ENCODE peak calls at places on chromosome 22, in six cellular contexts. P is endothelial cell, J is fibroblast of lung, H is GM23338, E is left ventricle myocardium inferior, L is right atrium auricular region. F is an unnamed sample.

GRCh38 chr22:35376728-35377472 is 4.0 kb upstream of the HMOX1 start:
- DNase-seq in P (peak), J (peak), H (peak), E (peak), L (peak), F (peak)

GRCh38 chr22:19523240-19524169 is 705 bp downstream of the CLDN5 start:
- DNase-seq in P (peak), J (peak), H (peak), E (no peak), L (no peak), F (no peak)

GRCh38 chr22:35443790-35444684 is 44.1 kb downstream of the MCM5 start:
- DNase-seq in P (no peak), J (no peak), H (no peak), E (no peak), L (no peak), F (no peak)

GRCh38 chr22:19802001-19802880 is 41.7 kb downstream of the TBX1 start:
- DNase-seq in P (no peak), J (no peak), H (no peak), E (peak), L (no peak), F (no peak)

GRCh38 chr22:46737105-46737975 is 712 bp downstream of the CERK start:
- DNase-seq in P (peak), J (peak), H (peak), E (peak), L (no peak), F (peak)

GRCh38 chr22:39309364-39309861 is 10.0 kb downstream of the RPL3 start:
- DNase-seq in P (no peak), J (no peak), H (peak), E (no peak), L (peak), F (no peak)

GRCh38 chr22:21855715-21856114 is 11.7 kb downstream of the MAPK1 start:
- DNase-seq in P (no peak), J (no peak), H (no peak), E (no peak), L (no peak), F (no peak)

GRCh38 chr22:23068832-23069385 is 1.4 kb upstream of the GNAZ start:
- DNase-seq in P (no peak), J (no peak), H (no peak), E (no peak), L (no peak), F (no peak)

GRCh38 chr22:49810363-49811013 is 17.2 kb downstream of the BRD1 start:
- DNase-seq in P (no peak), J (peak), H (no peak), E (no peak), L (no peak), F (no peak)

GRCh38 chr22:19199479-19199878 is 20.9 kb upstream of the SLC25A1 start:
- DNase-seq in P (no peak), J (no peak), H (no peak), E (no peak), L (no peak), F (no peak)

GRCh38 chr22:40594346-40594745 is 42.2 kb downstream of the MRTFA start:
- DNase-seq in P (no peak), J (no peak), H (no peak), E (no peak), L (no peak), F (no peak)

GRCh38 chr22:19766506-19767426 is 6.2 kb downstream of the TBX1 start:
- DNase-seq in P (peak), J (no peak), H (peak), E (peak), L (peak), F (no peak)

GRCh38 chr22:39343259-39344045 is 6.3 kb upstream of the SYNGR1 start:
- DNase-seq in P (peak), J (peak), H (peak), E (peak), L (no peak), F (peak)

GRCh38 chr22:27986459-27986858 is 67.4 kb upstream of the PITPNB start:
- DNase-seq in P (no peak), J (no peak), H (no peak), E (no peak), L (peak), F (no peak)

GRCh38 chr22:47213571-47214230 is 451.3 kb downstream of the TBC1D22A start:
- DNase-seq in P (no peak), J (no peak), H (peak), E (no peak), L (no peak), F (peak)

GRCh38 chr22:46934746-46935491 is 172.5 kb downstream of the TBC1D22A start:
- DNase-seq in P (no peak), J (peak), H (no peak), E (no peak), L (peak), F (no peak)

GRCh38 chr22:23523746-23524145 is 56.3 kb downstream of the IGLL1 start:
- DNase-seq in P (no peak), J (no peak), H (no peak), E (no peak), L (no peak), F (no peak)

GRCh38 chr22:33866521-33866920 is 53.8 kb downstream of the LARGE1 start:
- DNase-seq in P (no peak), J (no peak), H (no peak), E (no peak), L (no peak), F (no peak)

GRCh38 chr22:39814899-39815298 is 78.7 kb downstream of the ENTHD1 start:
- DNase-seq in P (no peak), J (peak), H (no peak), E (no peak), L (no peak), F (no peak)

GRCh38 chr22:20494978-20495860 is at the start of gene KLHL22:
- DNase-seq in P (peak), J (peak), H (peak), E (no peak), L (no peak), F (peak)

GRCh38 chr22:41216984-41217383 is 11.9 kb downstream of the L3MBTL2 start:
- DNase-seq in P (no peak), J (no peak), H (no peak), E (no peak), L (no peak), F (no peak)

GRCh38 chr22:50269573-50270301 is 443 bp downstream of the MAPK11 start:
- DNase-seq in P (no peak), J (peak), H (no peak), E (peak), L (no peak), F (no peak)

GRCh38 chr22:23754980-23755636 is 883 bp upstream of the VPREB3 start:
- DNase-seq in P (no peak), J (no peak), H (no peak), E (no peak), L (no peak), F (no peak)

GRCh38 chr22:47192651-47193437 is 430.4 kb downstream of the TBC1D22A start:
- DNase-seq in P (no peak), J (no peak), H (no peak), E (no peak), L (peak), F (no peak)

GRCh38 chr22:40487663-40488249 is 117.4 kb downstream of the SGSM3 start:
- DNase-seq in P (no peak), J (peak), H (peak), E (no peak), L (no peak), F (no peak)

GRCh38 chr22:39481054-39481453 is 21.0 kb upstream of the MIEF1 start:
- DNase-seq in P (no peak), J (peak), H (no peak), E (no peak), L (no peak), F (no peak)

GRCh38 chr22:19875531-19876313 is 21.0 kb upstream of the GNB1L start:
- DNase-seq in P (no peak), J (no peak), H (no peak), E (peak), L (no peak), F (no peak)

GRCh38 chr22:49021097-49021925 is 806.4 kb downstream of the BRD1 start:
- DNase-seq in P (no peak), J (no peak), H (no peak), E (no peak), L (no peak), F (no peak)

DNA sequence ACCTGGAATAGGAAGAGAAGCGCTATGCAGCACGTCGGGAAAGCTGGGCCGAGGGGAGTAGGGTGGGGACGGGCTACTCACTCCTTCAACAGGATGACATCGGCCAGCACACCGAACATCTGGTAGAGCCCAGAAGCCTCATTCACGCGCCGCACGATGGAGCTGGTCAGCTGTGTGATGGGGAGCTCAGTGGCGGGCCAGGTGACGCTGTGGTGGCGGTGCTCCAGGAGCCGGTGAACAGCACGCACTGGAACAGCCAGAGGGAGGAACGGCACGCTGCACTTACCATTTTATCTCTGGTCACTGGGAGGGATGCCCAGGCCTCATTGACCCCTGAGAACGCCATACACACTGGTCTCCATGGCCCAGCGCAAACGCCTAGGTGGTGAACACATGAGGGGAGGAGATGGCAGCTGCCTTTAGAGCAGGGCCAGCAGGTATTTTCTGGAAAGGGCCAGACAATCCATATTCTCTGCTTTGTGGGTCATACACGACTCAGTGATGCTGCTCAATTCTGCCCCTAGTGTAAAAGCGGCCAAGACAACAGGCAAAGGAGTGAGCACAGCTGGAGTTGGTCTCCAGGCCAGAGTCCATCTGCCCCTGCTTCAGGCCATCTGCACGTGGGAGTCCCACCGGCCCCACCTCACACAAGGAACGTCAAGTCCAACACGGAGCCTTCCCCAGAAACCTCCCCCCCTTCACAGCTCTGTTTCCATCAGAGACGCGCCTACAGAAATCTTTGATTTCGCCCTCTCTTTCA is 8.8 kb downstream of the FOXRED2 start:
- DNase-seq in P (no peak), J (no peak), H (peak), E (no peak), L (no peak), F (no peak)
- TF ChIP-seq CTCF in P (no peak), J (no peak), H (peak), E (no peak), L (no peak), F (no peak)

GRCh38 chr22:44295406-44295805 is 17.3 kb downstream of the SHISAL1 start:
- DNase-seq in P (no peak), J (no peak), H (no peak), E (no peak), L (no peak), F (no peak)
- TF ChIP-seq CTCF in P (no peak), J (no peak), H (no peak), E (no peak), L (no peak), F (no peak)

GRCh38 chr22:31086703-31087330 is 5.7 kb downstream of the SMTN start:
- DNase-seq in P (no peak), J (no peak), H (no peak), E (no peak), L (no peak), F (no peak)

GRCh38 chr22:31085493-31085824 is 4.3 kb downstream of the SMTN start:
- DNase-seq in P (no peak), J (no peak), H (peak), E (peak), L (no peak), F (no peak)

GRCh38 chr22:31083923-31084810 is 3.0 kb downstream of the SMTN start:
- DNase-seq in P (no peak), J (no peak), H (no peak), E (no peak), L (no peak), F (no peak)

GRCh38 chr22:31084811-31085492 is 3.8 kb downstream of the SMTN start:
- DNase-seq in P (peak), J (peak), H (peak), E (peak), L (peak), F (peak)

GRCh38 chr22:31085928-31086327 is 4.8 kb downstream of the SMTN start:
- DNase-seq in P (no peak), J (no peak), H (no peak), E (no peak), L (no peak), F (no peak)
- TF ChIP-seq CTCF in P (no peak), J (no peak), H (no peak), E (no peak), L (no peak), F (no peak)

GRCh38 chr22:37887610-37888378 is 18.3 kb upstream of the MICALL1 start:
- DNase-seq in P (peak), J (peak), H (peak), E (no peak), L (no peak), F (no peak)
- TF ChIP-seq CTCF in P (no peak), J (peak), H (peak), E (peak), L (peak), F (no peak)

GRCh38 chr22:43230571-43230970 is 43.6 kb upstream of the TTLL12 start:
- DNase-seq in P (no peak), J (no peak), H (no peak), E (no peak), L (no peak), F (no peak)

GRCh38 chr22:43227231-43227630 is 40.3 kb upstream of the TTLL12 start:
- DNase-seq in P (no peak), J (no peak), H (peak), E (no peak), L (no peak), F (no peak)

GRCh38 chr22:43228863-43229262 is 41.9 kb upstream of the TTLL12 start:
- DNase-seq in P (no peak), J (no peak), H (no peak), E (no peak), L (no peak), F (no peak)

GRCh38 chr22:43226368-43226979 is 39.5 kb upstream of the TTLL12 start:
- DNase-seq in P (no peak), J (peak), H (peak), E (no peak), L (no peak), F (no peak)

GRCh38 chr22:43228330-43228729 is 41.4 kb upstream of the TTLL12 start:
- DNase-seq in P (peak), J (no peak), H (peak), E (no peak), L (no peak), F (no peak)
- TF ChIP-seq CTCF in P (peak), J (no peak), H (peak), E (peak), L (peak), F (no peak)

GRCh38 chr22:29195964-29196666 is 9.6 kb upstream of the EMID1 start:
- DNase-seq in P (no peak), J (no peak), H (no peak), E (no peak), L (no peak), F (no peak)

GRCh38 chr22:29195118-29195963 is 10.4 kb upstream of the EMID1 start:
- DNase-seq in P (no peak), J (no peak), H (no peak), E (no peak), L (no peak), F (no peak)

GRCh38 chr22:29197096-29197495 is 8.6 kb upstream of the EMID1 start:
- DNase-seq in P (no peak), J (no peak), H (no peak), E (no peak), L (no peak), F (no peak)

GRCh38 chr22:29190915-29191314 is 14.8 kb upstream of the EMID1 start:
- DNase-seq in P (no peak), J (no peak), H (no peak), E (no peak), L (no peak), F (no peak)

GRCh38 chr22:29194269-29194668 is 11.4 kb upstream of the EMID1 start:
- DNase-seq in P (no peak), J (no peak), H (peak), E (no peak), L (no peak), F (no peak)
- TF ChIP-seq CTCF in P (peak), J (no peak), H (peak), E (no peak), L (no peak), F (no peak)